ENCODE peak calls at places on chromosomes 2 and 18, in nine cellular contexts. K, C, G, U, J, E, N, P and H are unnamed samples.

GRCh38 chr2:100921685-100922161 is 80.4 kb upstream of the RPL31 start:
- DNase-seq in P (no peak), U (no peak), K (no peak), C (no peak), E (no peak), N (no peak), J (peak), G (no peak), H (no peak)

GRCh38 chr2:47905454-47906260 is 641 bp downstream of the FBXO11 start:
- DNase-seq in U (peak), K (peak), E (no peak), J (peak), P (peak), G (peak), C (peak), N (peak), H (no peak)

GRCh38 chr2:101831351-101831865 is 133.9 kb downstream of the MAP4K4 start:
- DNase-seq in G (peak), C (peak), P (peak), E (peak), U (peak), J (peak), K (peak), N (peak), H (peak)

GRCh38 chr2:108607706-108608301 is 73.5 kb downstream of the LIMS1 start:
- DNase-seq in J (peak), P (peak), N (no peak), E (no peak), C (no peak), U (peak), G (peak), K (peak), H (no peak)

GRCh38 chr2:234993547-234993981 is 41.7 kb downstream of the SH3BP4 start:
- DNase-seq in G (peak), J (no peak), N (no peak), K (no peak), C (no peak), P (no peak), U (no peak), E (no peak), H (no peak)

GRCh38 chr2:102506743-102507142 is 33.7 kb downstream of the SLC9A4 start:
- DNase-seq in J (no peak), G (no peak), N (no peak), U (no peak), E (no peak), C (no peak), P (no peak), K (peak), H (no peak)

GRCh38 chr2:24018241-24018640 is 8.4 kb downstream of the MFSD2B start:
- DNase-seq in K (no peak), C (no peak), E (no peak), P (no peak), U (no peak), G (no peak), J (no peak), N (no peak), H (no peak)

GRCh38 chr2:7452110-7452851 is 535.1 kb downstream of the RNF144A start:
- DNase-seq in J (no peak), U (no peak), E (no peak), G (no peak), K (no peak), C (no peak), N (no peak), P (no peak), H (no peak)

GRCh38 chr2:11375689-11376027 is 31.2 kb upstream of the ROCK2 start:
- DNase-seq in C (no peak), E (no peak), J (no peak), P (no peak), N (no peak), K (no peak), U (no peak), G (no peak), H (no peak)

GRCh38 chr2:190315273-190315672 is 4.4 kb downstream of the HIBCH start:
- DNase-seq in K (no peak), J (no peak), C (no peak), N (no peak), P (no peak), U (no peak), G (no peak), E (no peak), H (no peak)

GRCh38 chr18:40485318-40485717 is 1469.7 kb upstream of the PIK3C3 start:
- DNase-seq in K (no peak), E (no peak), C (no peak), J (peak), G (no peak), U (no peak), P (no peak), N (peak), H (peak)

GRCh38 chr2:157324331-157324843 is 1.2 kb downstream of the ERMN start:
- DNase-seq in G (no peak), J (no peak), P (no peak), U (no peak), C (no peak), K (no peak), N (no peak), E (no peak), H (no peak)

GRCh38 chr18:38981382-38981781 is 1415.8 kb upstream of the CELF4 start:
- DNase-seq in N (no peak), K (no peak), E (no peak), P (no peak), J (no peak), G (no peak), U (no peak), C (no peak), H (no peak)

GRCh38 chr2:155026646-155027045 is 328.2 kb downstream of the KCNJ3 start:
- DNase-seq in C (no peak), U (no peak), N (no peak), E (no peak), K (no peak), G (no peak), P (peak), J (no peak), H (no peak)

GRCh38 chr2:16739778-16740581 is 74.3 kb upstream of the CYRIA start:
- DNase-seq in N (no peak), P (no peak), U (no peak), G (no peak), J (no peak), E (no peak), C (no peak), K (no peak), H (no peak)

GRCh38 chr18:44589709-44590108 is 91.0 kb upstream of the SETBP1 start:
- DNase-seq in C (no peak), U (no peak), K (peak), J (peak), E (no peak), N (peak), G (no peak), P (no peak), H (peak)

GRCh38 chr2:132891456-132891855 is 221.5 kb upstream of the LYPD1 start:
- DNase-seq in N (no peak), U (no peak), C (no peak), K (no peak), G (no peak), J (no peak), E (no peak), P (no peak), H (no peak)

GRCh38 chr2:215803150-215803549 is 210.2 kb downstream of the MREG start:
- DNase-seq in K (no peak), E (no peak), P (no peak), U (no peak), J (no peak), C (no peak), G (no peak), N (no peak), H (no peak)

GRCh38 chr2:73907840-73908452 is 15.1 kb downstream of the ACTG2 start:
- DNase-seq in J (peak), C (peak), K (peak), P (no peak), G (peak), E (no peak), U (peak), N (peak), H (peak)

GRCh38 chr2:82993631-82994030 is 1465.4 kb downstream of the SUCLG1 start:
- DNase-seq in E (peak), N (peak), P (no peak), K (no peak), C (no peak), G (no peak), U (no peak), J (peak), H (no peak)

GRCh38 chr18:27704721-27705361 is 472.1 kb downstream of the CDH2 start:
- DNase-seq in U (no peak), K (no peak), N (no peak), P (peak), C (no peak), J (no peak), G (no peak), E (no peak), H (no peak)